ENCODE peak calls at places on chromosomes 3 and 15, in seven cellular contexts. One of them, this sample, is unnamed.

GRCh38 chr3:182303169-182303568 is 490.1 kb upstream of the ATP11B start:
- DNase-seq in GM23338: no peak
- DNase-seq in fibroblast of the aortic adventitia: no peak
- DNase-seq in activated T-cell treated with anti-CD3 and anti-CD28 coated beads for 24 hours: no peak
- DNase-seq in NCI-H1105 treated with DMSO at 0.1 percent for 48 hours: peak
- DNase-seq in substantia nigra: peak
- DNase-seq in foreskin fibroblast: no peak
- DNase-seq in this sample: no peak

GRCh38 chr3:169562988-169563774 is 100.3 kb downstream of the MECOM start:
- DNase-seq in GM23338: no peak
- DNase-seq in fibroblast of the aortic adventitia: no peak
- DNase-seq in activated T-cell treated with anti-CD3 and anti-CD28 coated beads for 24 hours: no peak
- DNase-seq in NCI-H1105 treated with DMSO at 0.1 percent for 48 hours: peak
- DNase-seq in substantia nigra: no peak
- DNase-seq in foreskin fibroblast: no peak
- DNase-seq in this sample: no peak

GRCh38 chr3:81684739-81685395 is 76.6 kb downstream of the GBE1 start:
- DNase-seq in GM23338: no peak
- DNase-seq in fibroblast of the aortic adventitia: peak
- DNase-seq in activated T-cell treated with anti-CD3 and anti-CD28 coated beads for 24 hours: no peak
- DNase-seq in NCI-H1105 treated with DMSO at 0.1 percent for 48 hours: no peak
- DNase-seq in substantia nigra: no peak
- DNase-seq in foreskin fibroblast: peak
- DNase-seq in this sample: no peak

GRCh38 chr3:153273767-153274443 is 111.9 kb downstream of the RAP2B start:
- DNase-seq in GM23338: no peak
- DNase-seq in fibroblast of the aortic adventitia: peak
- DNase-seq in activated T-cell treated with anti-CD3 and anti-CD28 coated beads for 24 hours: no peak
- DNase-seq in NCI-H1105 treated with DMSO at 0.1 percent for 48 hours: no peak
- DNase-seq in substantia nigra: no peak
- DNase-seq in foreskin fibroblast: peak
- DNase-seq in this sample: peak

GRCh38 chr3:101466465-101467309 is 46.3 kb downstream of the SENP7 start:
- DNase-seq in GM23338: peak
- DNase-seq in fibroblast of the aortic adventitia: no peak
- DNase-seq in activated T-cell treated with anti-CD3 and anti-CD28 coated beads for 24 hours: no peak
- DNase-seq in NCI-H1105 treated with DMSO at 0.1 percent for 48 hours: no peak
- DNase-seq in substantia nigra: no peak
- DNase-seq in foreskin fibroblast: no peak
- DNase-seq in this sample: no peak

GRCh38 chr15:60589728-60590127 is 110.8 kb upstream of the ICE2 start:
- DNase-seq in GM23338: no peak
- DNase-seq in fibroblast of the aortic adventitia: no peak
- DNase-seq in activated T-cell treated with anti-CD3 and anti-CD28 coated beads for 24 hours: no peak
- DNase-seq in NCI-H1105 treated with DMSO at 0.1 percent for 48 hours: no peak
- DNase-seq in substantia nigra: no peak
- DNase-seq in foreskin fibroblast: no peak
- DNase-seq in this sample: no peak

GRCh38 chr15:62624541-62625399 is 417.8 kb upstream of the TPM1 start:
- DNase-seq in GM23338: no peak
- DNase-seq in fibroblast of the aortic adventitia: peak
- DNase-seq in activated T-cell treated with anti-CD3 and anti-CD28 coated beads for 24 hours: no peak
- DNase-seq in NCI-H1105 treated with DMSO at 0.1 percent for 48 hours: no peak
- DNase-seq in substantia nigra: no peak
- DNase-seq in foreskin fibroblast: peak
- DNase-seq in this sample: peak

GRCh38 chr15:28911295-28911979 is 25.7 kb downstream of the APBA2 start:
- DNase-seq in GM23338: no peak
- DNase-seq in fibroblast of the aortic adventitia: no peak
- DNase-seq in activated T-cell treated with anti-CD3 and anti-CD28 coated beads for 24 hours: no peak
- DNase-seq in NCI-H1105 treated with DMSO at 0.1 percent for 48 hours: no peak
- DNase-seq in substantia nigra: no peak
- DNase-seq in foreskin fibroblast: no peak
- DNase-seq in this sample: no peak